ENCODE peak calls at places on chromosomes 2 and 18, in ten cellular contexts. One of them, this sample, is unnamed.

GRCh38 chr18:37637451-37637850 is 71.9 kb upstream of the CELF4 start:
- DNase-seq in nucleus accumbens: no peak
- DNase-seq in lower lobe of right lung: no peak
- DNase-seq in AG08395: no peak
- DNase-seq in erythroblast: no peak
- DNase-seq in stimulated activated CD4-positive, alpha-beta T cell treated with anti-CD3 and anti-CD28 coated beads, TNF-alpha, amount 100 ng/mL, for 24 hours: no peak
- DNase-seq in T-helper 1 cell: no peak
- DNase-seq in caudate nucleus: no peak
- DNase-seq in OCI-LY7: no peak
- DNase-seq in HS-5: no peak
- DNase-seq in this sample: no peak

GRCh38 chr18:5064846-5065245 is 132.2 kb downstream of the AKAIN1 start:
- DNase-seq in OCI-LY7: no peak
- DNase-seq in T-helper 1 cell: no peak
- DNase-seq in nucleus accumbens: no peak
- DNase-seq in stimulated activated CD4-positive, alpha-beta T cell treated with anti-CD3 and anti-CD28 coated beads, TNF-alpha, amount 100 ng/mL, for 24 hours: no peak
- DNase-seq in HS-5: no peak
- DNase-seq in erythroblast: no peak
- DNase-seq in AG08395: no peak
- DNase-seq in caudate nucleus: no peak
- DNase-seq in lower lobe of right lung: no peak
- DNase-seq in this sample: no peak

GRCh38 chr2:139730197-139730596 is 950.0 kb upstream of the NXPH2 start:
- DNase-seq in T-helper 1 cell: no peak
- DNase-seq in OCI-LY7: no peak
- DNase-seq in AG08395: no peak
- DNase-seq in erythroblast: no peak
- DNase-seq in caudate nucleus: no peak
- DNase-seq in lower lobe of right lung: no peak
- DNase-seq in HS-5: no peak
- DNase-seq in stimulated activated CD4-positive, alpha-beta T cell treated with anti-CD3 and anti-CD28 coated beads, TNF-alpha, amount 100 ng/mL, for 24 hours: no peak
- DNase-seq in nucleus accumbens: no peak
- DNase-seq in this sample: no peak

GRCh38 chr2:191846787-191847620 is at the start of gene CAVIN2:
- DNase-seq in OCI-LY7: no peak
- DNase-seq in erythroblast: peak; percentile 58
- DNase-seq in HS-5: no peak
- DNase-seq in caudate nucleus: no peak
- DNase-seq in nucleus accumbens: no peak
- DNase-seq in AG08395: peak; percentile 71
- DNase-seq in lower lobe of right lung: peak; percentile 67
- DNase-seq in stimulated activated CD4-positive, alpha-beta T cell treated with anti-CD3 and anti-CD28 coated beads, TNF-alpha, amount 100 ng/mL, for 24 hours: no peak
- DNase-seq in T-helper 1 cell: no peak
- DNase-seq in this sample: peak; percentile 80

GRCh38 chr2:120856421-120856862 is 120.8 kb downstream of the GLI2 start:
- DNase-seq in nucleus accumbens: no peak
- DNase-seq in HS-5: no peak
- DNase-seq in erythroblast: no peak
- DNase-seq in T-helper 1 cell: no peak
- DNase-seq in stimulated activated CD4-positive, alpha-beta T cell treated with anti-CD3 and anti-CD28 coated beads, TNF-alpha, amount 100 ng/mL, for 24 hours: no peak
- DNase-seq in caudate nucleus: no peak
- DNase-seq in AG08395: peak; percentile 80
- DNase-seq in lower lobe of right lung: peak; percentile 27
- DNase-seq in OCI-LY7: no peak
- DNase-seq in this sample: peak; percentile 80

GRCh38 chr2:16124881-16125613 is 184.7 kb downstream of the MYCN start:
- DNase-seq in lower lobe of right lung: no peak
- DNase-seq in stimulated activated CD4-positive, alpha-beta T cell treated with anti-CD3 and anti-CD28 coated beads, TNF-alpha, amount 100 ng/mL, for 24 hours: no peak
- DNase-seq in T-helper 1 cell: no peak
- DNase-seq in erythroblast: no peak
- DNase-seq in caudate nucleus: no peak
- DNase-seq in AG08395: no peak
- DNase-seq in HS-5: no peak
- DNase-seq in nucleus accumbens: no peak
- DNase-seq in OCI-LY7: no peak
- DNase-seq in this sample: no peak

GRCh38 chr2:169298007-169298406 is 64.3 kb downstream of the LRP2 start:
- DNase-seq in HS-5: no peak
- DNase-seq in lower lobe of right lung: no peak
- DNase-seq in OCI-LY7: no peak
- DNase-seq in stimulated activated CD4-positive, alpha-beta T cell treated with anti-CD3 and anti-CD28 coated beads, TNF-alpha, amount 100 ng/mL, for 24 hours: no peak
- DNase-seq in T-helper 1 cell: no peak
- DNase-seq in nucleus accumbens: no peak
- DNase-seq in erythroblast: no peak
- DNase-seq in AG08395: no peak
- DNase-seq in caudate nucleus: no peak
- DNase-seq in this sample: no peak

GRCh38 chr2:138630164-138630563 is 128.6 kb downstream of the SPOPL start:
- DNase-seq in HS-5: no peak
- DNase-seq in AG08395: no peak
- DNase-seq in stimulated activated CD4-positive, alpha-beta T cell treated with anti-CD3 and anti-CD28 coated beads, TNF-alpha, amount 100 ng/mL, for 24 hours: no peak
- DNase-seq in lower lobe of right lung: no peak
- DNase-seq in T-helper 1 cell: no peak
- DNase-seq in erythroblast: no peak
- DNase-seq in OCI-LY7: no peak
- DNase-seq in caudate nucleus: no peak
- DNase-seq in nucleus accumbens: no peak
- DNase-seq in this sample: no peak

GRCh38 chr2:37829202-37829601 is 95.9 kb upstream of the RMDN2 start:
- DNase-seq in nucleus accumbens: no peak
- DNase-seq in stimulated activated CD4-positive, alpha-beta T cell treated with anti-CD3 and anti-CD28 coated beads, TNF-alpha, amount 100 ng/mL, for 24 hours: no peak
- DNase-seq in OCI-LY7: no peak
- DNase-seq in AG08395: peak; percentile 92
- DNase-seq in lower lobe of right lung: peak; percentile 76
- DNase-seq in T-helper 1 cell: no peak
- DNase-seq in erythroblast: no peak
- DNase-seq in HS-5: peak; percentile 98
- DNase-seq in caudate nucleus: no peak
- DNase-seq in this sample: peak; percentile 92

GRCh38 chr18:53603281-53603680 is 621.2 kb downstream of the MBD2 start:
- DNase-seq in T-helper 1 cell: no peak
- DNase-seq in caudate nucleus: no peak
- DNase-seq in OCI-LY7: no peak
- DNase-seq in AG08395: no peak
- DNase-seq in nucleus accumbens: no peak
- DNase-seq in HS-5: no peak
- DNase-seq in erythroblast: no peak
- DNase-seq in stimulated activated CD4-positive, alpha-beta T cell treated with anti-CD3 and anti-CD28 coated beads, TNF-alpha, amount 100 ng/mL, for 24 hours: no peak
- DNase-seq in lower lobe of right lung: no peak
- DNase-seq in this sample: no peak

GRCh38 chr2:236833501-236834186 is 252.0 kb upstream of the COPS8 start:
- DNase-seq in lower lobe of right lung: no peak
- DNase-seq in stimulated activated CD4-positive, alpha-beta T cell treated with anti-CD3 and anti-CD28 coated beads, TNF-alpha, amount 100 ng/mL, for 24 hours: no peak
- DNase-seq in OCI-LY7: no peak
- DNase-seq in nucleus accumbens: no peak
- DNase-seq in T-helper 1 cell: no peak
- DNase-seq in HS-5: no peak
- DNase-seq in AG08395: no peak
- DNase-seq in caudate nucleus: no peak
- DNase-seq in erythroblast: no peak
- DNase-seq in this sample: peak; percentile 28

GRCh38 chr18:32086866-32087265 is 4.8 kb upstream of the RNF138 start:
- DNase-seq in OCI-LY7: no peak
- DNase-seq in caudate nucleus: no peak
- DNase-seq in lower lobe of right lung: no peak
- DNase-seq in nucleus accumbens: no peak
- DNase-seq in T-helper 1 cell: no peak
- DNase-seq in stimulated activated CD4-positive, alpha-beta T cell treated with anti-CD3 and anti-CD28 coated beads, TNF-alpha, amount 100 ng/mL, for 24 hours: no peak
- DNase-seq in erythroblast: no peak
- DNase-seq in HS-5: peak; percentile 72
- DNase-seq in AG08395: no peak
- DNase-seq in this sample: no peak

GRCh38 chr18:33034941-33035340 is 262.1 kb upstream of the KLHL14 start:
- DNase-seq in OCI-LY7: no peak
- DNase-seq in stimulated activated CD4-positive, alpha-beta T cell treated with anti-CD3 and anti-CD28 coated beads, TNF-alpha, amount 100 ng/mL, for 24 hours: no peak
- DNase-seq in HS-5: peak; percentile 35
- DNase-seq in caudate nucleus: no peak
- DNase-seq in AG08395: no peak
- DNase-seq in erythroblast: no peak
- DNase-seq in lower lobe of right lung: no peak
- DNase-seq in nucleus accumbens: no peak
- DNase-seq in T-helper 1 cell: no peak
- DNase-seq in this sample: peak; percentile 93

GRCh38 chr2:180564051-180564450 is 416.4 kb upstream of the UBE2E3 start:
- DNase-seq in erythroblast: no peak
- DNase-seq in HS-5: no peak
- DNase-seq in T-helper 1 cell: no peak
- DNase-seq in caudate nucleus: no peak
- DNase-seq in OCI-LY7: no peak
- DNase-seq in nucleus accumbens: no peak
- DNase-seq in stimulated activated CD4-positive, alpha-beta T cell treated with anti-CD3 and anti-CD28 coated beads, TNF-alpha, amount 100 ng/mL, for 24 hours: no peak
- DNase-seq in AG08395: no peak
- DNase-seq in lower lobe of right lung: no peak
- DNase-seq in this sample: no peak

GRCh38 chr2:33312389-33312788 is 164.1 kb upstream of the RASGRP3 start:
- DNase-seq in AG08395: no peak
- DNase-seq in stimulated activated CD4-positive, alpha-beta T cell treated with anti-CD3 and anti-CD28 coated beads, TNF-alpha, amount 100 ng/mL, for 24 hours: no peak
- DNase-seq in T-helper 1 cell: no peak
- DNase-seq in OCI-LY7: no peak
- DNase-seq in caudate nucleus: no peak
- DNase-seq in nucleus accumbens: no peak
- DNase-seq in lower lobe of right lung: no peak
- DNase-seq in erythroblast: no peak
- DNase-seq in HS-5: no peak
- DNase-seq in this sample: no peak

GRCh38 chr2:62354771-62355550 is 151.0 kb downstream of the TMEM17 start:
- DNase-seq in caudate nucleus: no peak
- DNase-seq in AG08395: no peak
- DNase-seq in HS-5: no peak
- DNase-seq in lower lobe of right lung: no peak
- DNase-seq in erythroblast: no peak
- DNase-seq in stimulated activated CD4-positive, alpha-beta T cell treated with anti-CD3 and anti-CD28 coated beads, TNF-alpha, amount 100 ng/mL, for 24 hours: no peak
- DNase-seq in OCI-LY7: no peak
- DNase-seq in T-helper 1 cell: no peak
- DNase-seq in nucleus accumbens: no peak
- DNase-seq in this sample: no peak

GRCh38 chr2:63438171-63438570 is 150.1 kb downstream of the WDPCP start:
- DNase-seq in HS-5: no peak
- DNase-seq in lower lobe of right lung: no peak
- DNase-seq in caudate nucleus: no peak
- DNase-seq in OCI-LY7: no peak
- DNase-seq in nucleus accumbens: no peak
- DNase-seq in T-helper 1 cell: no peak
- DNase-seq in erythroblast: no peak
- DNase-seq in stimulated activated CD4-positive, alpha-beta T cell treated with anti-CD3 and anti-CD28 coated beads, TNF-alpha, amount 100 ng/mL, for 24 hours: no peak
- DNase-seq in AG08395: no peak
- DNase-seq in this sample: no peak

GRCh38 chr2:232434563-232435374 is 21.2 kb upstream of the ALPI start:
- DNase-seq in T-helper 1 cell: no peak
- DNase-seq in OCI-LY7: no peak
- DNase-seq in erythroblast: no peak
- DNase-seq in AG08395: no peak
- DNase-seq in caudate nucleus: no peak
- DNase-seq in nucleus accumbens: no peak
- DNase-seq in stimulated activated CD4-positive, alpha-beta T cell treated with anti-CD3 and anti-CD28 coated beads, TNF-alpha, amount 100 ng/mL, for 24 hours: no peak
- DNase-seq in lower lobe of right lung: peak; percentile 28
- DNase-seq in HS-5: no peak
- DNase-seq in this sample: no peak

GRCh38 chr2:227606476-227606875 is 7.8 kb downstream of the SCYGR2 start:
- DNase-seq in lower lobe of right lung: no peak
- DNase-seq in erythroblast: no peak
- DNase-seq in OCI-LY7: no peak
- DNase-seq in nucleus accumbens: no peak
- DNase-seq in HS-5: no peak
- DNase-seq in T-helper 1 cell: no peak
- DNase-seq in caudate nucleus: no peak
- DNase-seq in stimulated activated CD4-positive, alpha-beta T cell treated with anti-CD3 and anti-CD28 coated beads, TNF-alpha, amount 100 ng/mL, for 24 hours: no peak
- DNase-seq in AG08395: no peak
- DNase-seq in this sample: no peak

GRCh38 chr2:100718065-100718570 is 101.8 kb upstream of the NPAS2 start:
- DNase-seq in OCI-LY7: no peak
- DNase-seq in lower lobe of right lung: no peak
- DNase-seq in AG08395: no peak
- DNase-seq in HS-5: no peak
- DNase-seq in caudate nucleus: no peak
- DNase-seq in T-helper 1 cell: no peak
- DNase-seq in nucleus accumbens: no peak
- DNase-seq in erythroblast: no peak
- DNase-seq in stimulated activated CD4-positive, alpha-beta T cell treated with anti-CD3 and anti-CD28 coated beads, TNF-alpha, amount 100 ng/mL, for 24 hours: no peak
- DNase-seq in this sample: no peak

GRCh38 chr18:56128153-56128791 is 510.1 kb downstream of the TXNL1 start:
- DNase-seq in AG08395: no peak
- DNase-seq in T-helper 1 cell: no peak
- DNase-seq in OCI-LY7: no peak
- DNase-seq in nucleus accumbens: no peak
- DNase-seq in lower lobe of right lung: no peak
- DNase-seq in caudate nucleus: no peak
- DNase-seq in HS-5: no peak
- DNase-seq in stimulated activated CD4-positive, alpha-beta T cell treated with anti-CD3 and anti-CD28 coated beads, TNF-alpha, amount 100 ng/mL, for 24 hours: no peak
- DNase-seq in erythroblast: no peak
- DNase-seq in this sample: no peak

GRCh38 chr2:113050921-113051895 is 1.5 kb downstream of the IL36B start:
- DNase-seq in OCI-LY7: no peak
- DNase-seq in nucleus accumbens: no peak
- DNase-seq in T-helper 1 cell: no peak
- DNase-seq in caudate nucleus: no peak
- DNase-seq in lower lobe of right lung: no peak
- DNase-seq in erythroblast: no peak
- DNase-seq in stimulated activated CD4-positive, alpha-beta T cell treated with anti-CD3 and anti-CD28 coated beads, TNF-alpha, amount 100 ng/mL, for 24 hours: no peak
- DNase-seq in AG08395: no peak
- DNase-seq in HS-5: no peak
- DNase-seq in this sample: no peak

GRCh38 chr2:66334237-66335054 is 100.5 kb upstream of the MEIS1 start:
- DNase-seq in AG08395: no peak
- DNase-seq in caudate nucleus: no peak
- DNase-seq in OCI-LY7: no peak
- DNase-seq in nucleus accumbens: no peak
- DNase-seq in T-helper 1 cell: no peak
- DNase-seq in erythroblast: no peak
- DNase-seq in stimulated activated CD4-positive, alpha-beta T cell treated with anti-CD3 and anti-CD28 coated beads, TNF-alpha, amount 100 ng/mL, for 24 hours: no peak
- DNase-seq in HS-5: no peak
- DNase-seq in lower lobe of right lung: no peak
- DNase-seq in this sample: no peak